ENCODE peak calls at places on chromosomes 3 and 15, in eight cellular contexts. O, T, I, Q, J, H, K and G are unnamed samples.

GRCh38 chr3:178088930-178089329 is 447.3 kb upstream of the KCNMB2 start:
- DNase-seq in O (no peak), T (no peak), I (no peak), Q (no peak), J (peak), H (no peak), K (no peak), G (no peak)

GRCh38 chr3:57060089-57060829 is at the start of gene SPATA12:
- DNase-seq in O (peak), T (no peak), I (no peak), Q (no peak), J (no peak), H (peak), K (peak), G (no peak)

GRCh38 chr3:143070977-143071551 is 48.5 kb upstream of the CHST2 start:
- DNase-seq in O (peak), T (no peak), I (no peak), Q (no peak), J (no peak), H (no peak), K (no peak), G (no peak)

GRCh38 chr3:179743913-179744312 is 91.1 kb downstream of the USP13 start:
- DNase-seq in O (peak), T (no peak), I (no peak), Q (no peak), J (no peak), H (no peak), K (no peak), G (no peak)

GRCh38 chr3:146326875-146327543 is 76.1 kb upstream of the PLSCR4 start:
- DNase-seq in O (peak), T (no peak), I (no peak), Q (no peak), J (no peak), H (no peak), K (peak), G (no peak)

GRCh38 chr3:147215660-147216059 is 190.7 kb downstream of the ZIC4 start:
- DNase-seq in O (no peak), T (no peak), I (no peak), Q (no peak), J (no peak), H (no peak), K (no peak), G (no peak)

GRCh38 chr3:141828487-141829284 is 47.8 kb upstream of the ATP1B3 start:
- DNase-seq in O (peak), T (no peak), I (no peak), Q (no peak), J (no peak), H (no peak), K (peak), G (no peak)

GRCh38 chr3:124158174-124158812 is 166.4 kb upstream of the ROPN1 start:
- DNase-seq in O (no peak), T (no peak), I (no peak), Q (no peak), J (no peak), H (no peak), K (no peak), G (no peak)

GRCh38 chr3:10983219-10983916 is 9.2 kb upstream of the SLC6A1 start:
- DNase-seq in O (peak), T (no peak), I (peak), Q (no peak), J (no peak), H (no peak), K (peak), G (no peak)

GRCh38 chr3:158791259-158791920 is 10.5 kb upstream of the MFSD1 start:
- DNase-seq in O (peak), T (peak), I (peak), Q (no peak), J (peak), H (no peak), K (peak), G (peak)

GRCh38 chr15:89002281-89002761 is 85.9 kb upstream of the ABHD2 start:
- DNase-seq in O (peak), T (no peak), I (no peak), Q (no peak), J (no peak), H (no peak), K (peak), G (no peak)